ENCODE peak calls at places on chromosomes 12 and 14, in ten cellular contexts. One of them, this sample, is unnamed. For H3K36me3, the result is how much of the 10 kb centered on the place peaks cover.

GRCh38 chr12:130014485-130014807 is 110.6 kb upstream of the TMEM132D start:
- DNase-seq in left lung: no peak
- DNase-seq in neural progenitor cell: peak
- DNase-seq in effector memory CD4-positive, alpha-beta T cell: no peak
- DNase-seq in uterus: no peak
- DNase-seq in IMR-90: no peak
- DNase-seq in heart left ventricle: no peak
- DNase-seq in Karpas-422: no peak
- DNase-seq in astrocyte: no peak
- DNase-seq in osteoblast: no peak
- DNase-seq in this sample: peak

GRCh38 chr14:52876806-52877205 is 74.0 kb downstream of the FERMT2 start:
- DNase-seq in left lung: no peak
- DNase-seq in neural progenitor cell: no peak
- DNase-seq in effector memory CD4-positive, alpha-beta T cell: no peak
- DNase-seq in uterus: no peak
- DNase-seq in IMR-90: no peak
- DNase-seq in heart left ventricle: no peak
- DNase-seq in Karpas-422: no peak
- DNase-seq in astrocyte: peak
- DNase-seq in osteoblast: no peak
- DNase-seq in this sample: no peak

GRCh38 chr12:75954076-75954475 is 77.5 kb downstream of the PHLDA1 start:
- DNase-seq in left lung: no peak
- DNase-seq in neural progenitor cell: no peak
- DNase-seq in effector memory CD4-positive, alpha-beta T cell: no peak
- DNase-seq in uterus: no peak
- DNase-seq in IMR-90: peak
- DNase-seq in heart left ventricle: no peak
- DNase-seq in Karpas-422: no peak
- DNase-seq in astrocyte: peak
- DNase-seq in osteoblast: peak
- DNase-seq in this sample: no peak

GRCh38 chr12:130916251-130916911 is 37.3 kb upstream of the ADGRD1 start:
- DNase-seq in left lung: peak
- DNase-seq in neural progenitor cell: peak
- DNase-seq in effector memory CD4-positive, alpha-beta T cell: no peak
- DNase-seq in uterus: peak
- DNase-seq in IMR-90: peak
- DNase-seq in heart left ventricle: peak
- DNase-seq in Karpas-422: peak
- DNase-seq in astrocyte: no peak
- DNase-seq in osteoblast: peak
- DNase-seq in this sample: peak

GRCh38 chr12:40622246-40622838 is 69.9 kb upstream of the CNTN1 start:
- DNase-seq in left lung: no peak
- DNase-seq in neural progenitor cell: peak
- DNase-seq in effector memory CD4-positive, alpha-beta T cell: no peak
- DNase-seq in uterus: peak
- DNase-seq in IMR-90: peak
- DNase-seq in heart left ventricle: no peak
- DNase-seq in Karpas-422: peak
- DNase-seq in astrocyte: peak
- DNase-seq in osteoblast: peak
- DNase-seq in this sample: peak

GRCh38 chr14:78567343-78567742 is 397.2 kb downstream of the NRXN3 start:
- DNase-seq in left lung: no peak
- DNase-seq in neural progenitor cell: no peak
- DNase-seq in effector memory CD4-positive, alpha-beta T cell: no peak
- DNase-seq in uterus: no peak
- DNase-seq in IMR-90: peak
- DNase-seq in heart left ventricle: no peak
- DNase-seq in Karpas-422: no peak
- DNase-seq in astrocyte: peak
- DNase-seq in osteoblast: peak
- DNase-seq in this sample: no peak

GRCh38 chr12:3218150-3218845 is 141.1 kb downstream of the TSPAN9 start:
- DNase-seq in left lung: peak
- DNase-seq in neural progenitor cell: no peak
- DNase-seq in effector memory CD4-positive, alpha-beta T cell: no peak
- DNase-seq in uterus: peak
- DNase-seq in IMR-90: peak
- DNase-seq in heart left ventricle: peak
- DNase-seq in Karpas-422: no peak
- DNase-seq in astrocyte: peak
- DNase-seq in osteoblast: peak
- DNase-seq in this sample: peak

GRCh38 chr12:105436636-105437035 is 106.1 kb downstream of the C12orf75 start:
- DNase-seq in left lung: no peak
- DNase-seq in neural progenitor cell: peak
- DNase-seq in effector memory CD4-positive, alpha-beta T cell: no peak
- DNase-seq in uterus: no peak
- DNase-seq in IMR-90: no peak
- DNase-seq in heart left ventricle: no peak
- DNase-seq in Karpas-422: no peak
- DNase-seq in astrocyte: no peak
- DNase-seq in osteoblast: no peak
- DNase-seq in this sample: no peak

GRCh38 chr14:33567736-33568124 is 383.1 kb downstream of the EGLN3 start:
- DNase-seq in left lung: no peak
- DNase-seq in neural progenitor cell: no peak
- DNase-seq in effector memory CD4-positive, alpha-beta T cell: no peak
- DNase-seq in uterus: no peak
- DNase-seq in IMR-90: no peak
- DNase-seq in heart left ventricle: no peak
- DNase-seq in Karpas-422: peak
- DNase-seq in astrocyte: peak
- DNase-seq in osteoblast: no peak
- DNase-seq in this sample: no peak

GRCh38 chr12:578743-579449 is 84.3 kb downstream of the NINJ2 start:
- DNase-seq in left lung: no peak
- DNase-seq in neural progenitor cell: no peak
- DNase-seq in effector memory CD4-positive, alpha-beta T cell: no peak
- DNase-seq in uterus: peak
- DNase-seq in IMR-90: no peak
- DNase-seq in heart left ventricle: no peak
- DNase-seq in Karpas-422: no peak
- DNase-seq in astrocyte: peak
- DNase-seq in osteoblast: no peak
- DNase-seq in this sample: peak

GRCh38 chr14:75274899-75275569 is 3.6 kb upstream of the FOS start:
- DNase-seq in left lung: peak
- DNase-seq in neural progenitor cell: no peak
- DNase-seq in effector memory CD4-positive, alpha-beta T cell: peak
- DNase-seq in uterus: no peak
- DNase-seq in IMR-90: peak
- DNase-seq in heart left ventricle: no peak
- DNase-seq in Karpas-422: no peak
- DNase-seq in astrocyte: no peak
- DNase-seq in osteoblast: no peak
- DNase-seq in this sample: no peak

GRCh38 chr14:103073876-103074698 is 9.9 kb upstream of the LBHD2 start:
- DNase-seq in left lung: no peak
- DNase-seq in neural progenitor cell: no peak
- DNase-seq in effector memory CD4-positive, alpha-beta T cell: no peak
- DNase-seq in uterus: no peak
- DNase-seq in IMR-90: no peak
- DNase-seq in heart left ventricle: no peak
- DNase-seq in Karpas-422: no peak
- DNase-seq in astrocyte: no peak
- DNase-seq in osteoblast: no peak
- DNase-seq in this sample: peak

GRCh38 chr14:89227490-89227834 is 189.6 kb downstream of the FOXN3 start:
- DNase-seq in left lung: no peak
- DNase-seq in neural progenitor cell: no peak
- DNase-seq in effector memory CD4-positive, alpha-beta T cell: no peak
- DNase-seq in uterus: no peak
- DNase-seq in IMR-90: no peak
- DNase-seq in heart left ventricle: no peak
- DNase-seq in Karpas-422: no peak
- DNase-seq in astrocyte: peak
- DNase-seq in osteoblast: no peak
- DNase-seq in this sample: no peak

GRCh38 chr12:111812881-111813741 is 28.9 kb upstream of the MAPKAPK5 start:
- DNase-seq in left lung: peak
- DNase-seq in neural progenitor cell: peak
- DNase-seq in effector memory CD4-positive, alpha-beta T cell: peak
- DNase-seq in uterus: peak
- DNase-seq in IMR-90: peak
- DNase-seq in heart left ventricle: peak
- DNase-seq in Karpas-422: peak
- DNase-seq in astrocyte: peak
- DNase-seq in osteoblast: peak
- DNase-seq in this sample: peak

GRCh38 chr14:90753456-90754005 is 62.7 kb downstream of the TTC7B start:
- DNase-seq in left lung: no peak
- DNase-seq in neural progenitor cell: no peak
- DNase-seq in effector memory CD4-positive, alpha-beta T cell: no peak
- DNase-seq in uterus: no peak
- DNase-seq in IMR-90: no peak
- DNase-seq in heart left ventricle: no peak
- DNase-seq in Karpas-422: no peak
- DNase-seq in astrocyte: no peak
- DNase-seq in osteoblast: no peak
- DNase-seq in this sample: no peak

GRCh38 chr14:43449291-43449690 is 1057.8 kb downstream of the FSCB start:
- DNase-seq in left lung: no peak
- DNase-seq in neural progenitor cell: no peak
- DNase-seq in effector memory CD4-positive, alpha-beta T cell: no peak
- DNase-seq in uterus: no peak
- DNase-seq in IMR-90: no peak
- DNase-seq in heart left ventricle: no peak
- DNase-seq in Karpas-422: no peak
- DNase-seq in astrocyte: no peak
- DNase-seq in osteoblast: no peak
- DNase-seq in this sample: no peak

GRCh38 chr12:76863005-76863670 is 15.7 kb downstream of the CSRP2 start:
- DNase-seq in left lung: no peak
- DNase-seq in neural progenitor cell: no peak
- DNase-seq in effector memory CD4-positive, alpha-beta T cell: no peak
- DNase-seq in uterus: no peak
- DNase-seq in IMR-90: peak
- DNase-seq in heart left ventricle: no peak
- DNase-seq in Karpas-422: no peak
- DNase-seq in astrocyte: peak
- DNase-seq in osteoblast: peak
- DNase-seq in this sample: no peak

GRCh38 chr12:3820122-3820521 is 53.1 kb downstream of the PARP11 start:
- DNase-seq in left lung: no peak
- DNase-seq in neural progenitor cell: no peak
- DNase-seq in effector memory CD4-positive, alpha-beta T cell: no peak
- DNase-seq in uterus: no peak
- DNase-seq in IMR-90: peak
- DNase-seq in heart left ventricle: no peak
- DNase-seq in Karpas-422: no peak
- DNase-seq in astrocyte: peak
- DNase-seq in osteoblast: no peak
- DNase-seq in this sample: no peak

GRCh38 chr12:14795028-14795448 is 8.2 kb downstream of the WBP11 start:
- DNase-seq in left lung: no peak
- DNase-seq in neural progenitor cell: no peak
- DNase-seq in effector memory CD4-positive, alpha-beta T cell: no peak
- DNase-seq in uterus: no peak
- DNase-seq in IMR-90: peak
- DNase-seq in heart left ventricle: no peak
- DNase-seq in Karpas-422: no peak
- DNase-seq in astrocyte: no peak
- DNase-seq in osteoblast: no peak
- DNase-seq in this sample: no peak
- H3K36me3 ChIP-seq in left lung: half or more
- H3K36me3 ChIP-seq in neural progenitor cell: under half
- H3K36me3 ChIP-seq in effector memory CD4-positive, alpha-beta T cell: half or more
- H3K36me3 ChIP-seq in uterus: under half
- H3K36me3 ChIP-seq in IMR-90: under half
- H3K36me3 ChIP-seq in heart left ventricle: half or more
- H3K36me3 ChIP-seq in Karpas-422: half or more
- H3K36me3 ChIP-seq in astrocyte: half or more
- H3K36me3 ChIP-seq in osteoblast: half or more
- H3K36me3 ChIP-seq in this sample: under half

GRCh38 chr12:116273813-116274551 is 3.5 kb downstream of the MED13L start:
- DNase-seq in left lung: no peak
- DNase-seq in neural progenitor cell: no peak
- DNase-seq in effector memory CD4-positive, alpha-beta T cell: no peak
- DNase-seq in uterus: no peak
- DNase-seq in IMR-90: no peak
- DNase-seq in heart left ventricle: no peak
- DNase-seq in Karpas-422: no peak
- DNase-seq in astrocyte: no peak
- DNase-seq in osteoblast: no peak
- DNase-seq in this sample: no peak
- H3K4me3 ChIP-seq in left lung: no peak
- H3K4me3 ChIP-seq in neural progenitor cell: peak
- H3K4me3 ChIP-seq in effector memory CD4-positive, alpha-beta T cell: no peak
- H3K4me3 ChIP-seq in uterus: no peak
- H3K4me3 ChIP-seq in IMR-90: no peak
- H3K4me3 ChIP-seq in heart left ventricle: no peak
- H3K4me3 ChIP-seq in Karpas-422: no peak
- H3K4me3 ChIP-seq in astrocyte: no peak
- H3K4me3 ChIP-seq in osteoblast: peak
- H3K4me3 ChIP-seq in this sample: no peak

DNA sequence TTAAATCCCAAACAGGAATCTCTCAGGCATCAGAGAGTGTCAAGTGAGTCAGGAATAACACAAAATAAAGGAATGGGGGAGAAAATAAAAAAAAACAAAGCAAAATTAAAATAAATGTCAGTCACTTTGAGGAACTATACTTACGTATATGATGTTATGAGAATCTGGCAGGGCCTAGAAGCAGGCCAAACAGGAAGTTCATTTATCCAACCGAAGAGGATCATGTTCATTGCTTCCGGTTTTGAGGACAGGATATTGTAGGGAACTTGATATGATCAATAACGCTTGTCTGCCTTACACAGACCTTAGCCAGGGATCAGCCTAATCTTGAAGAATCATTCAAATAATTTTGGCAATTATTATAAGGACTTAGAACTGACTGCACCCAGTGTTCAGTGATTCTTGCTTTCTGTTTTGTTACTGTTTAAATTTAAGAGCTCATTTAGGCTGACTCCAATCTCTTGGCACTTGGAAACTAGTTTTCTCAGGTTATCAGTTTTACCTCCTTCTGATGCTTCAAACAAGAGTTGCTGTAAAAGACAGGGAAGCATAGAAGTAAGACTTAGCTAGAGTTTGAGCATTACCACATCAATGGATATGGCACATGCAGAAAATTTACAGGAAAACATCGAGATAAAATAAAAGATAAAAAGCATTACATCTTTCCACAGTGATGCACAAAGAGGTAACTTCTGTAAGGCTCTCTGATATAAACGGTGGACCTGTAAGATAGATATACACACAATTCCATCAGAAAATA is 53.4 kb downstream of the ZFC3H1 start:
- DNase-seq in left lung: no peak
- DNase-seq in neural progenitor cell: no peak
- DNase-seq in effector memory CD4-positive, alpha-beta T cell: no peak
- DNase-seq in uterus: no peak
- DNase-seq in IMR-90: no peak
- DNase-seq in heart left ventricle: no peak
- DNase-seq in Karpas-422: no peak
- DNase-seq in astrocyte: no peak
- DNase-seq in osteoblast: no peak
- DNase-seq in this sample: no peak
- H3K36me3 ChIP-seq in left lung: half or more
- H3K36me3 ChIP-seq in neural progenitor cell: under half
- H3K36me3 ChIP-seq in effector memory CD4-positive, alpha-beta T cell: half or more
- H3K36me3 ChIP-seq in uterus: under half
- H3K36me3 ChIP-seq in IMR-90: under half
- H3K36me3 ChIP-seq in heart left ventricle: half or more
- H3K36me3 ChIP-seq in Karpas-422: half or more
- H3K36me3 ChIP-seq in astrocyte: half or more
- H3K36me3 ChIP-seq in osteoblast: half or more
- H3K36me3 ChIP-seq in this sample: under half

GRCh38 chr12:56488041-56488955 is at the start of gene GLS2:
- DNase-seq in left lung: peak
- DNase-seq in neural progenitor cell: peak
- DNase-seq in effector memory CD4-positive, alpha-beta T cell: peak
- DNase-seq in uterus: peak
- DNase-seq in IMR-90: peak
- DNase-seq in heart left ventricle: peak
- DNase-seq in Karpas-422: peak
- DNase-seq in astrocyte: peak
- DNase-seq in osteoblast: peak
- DNase-seq in this sample: peak
- H3K4me3 ChIP-seq in left lung: peak
- H3K4me3 ChIP-seq in neural progenitor cell: peak
- H3K4me3 ChIP-seq in effector memory CD4-positive, alpha-beta T cell: peak
- H3K4me3 ChIP-seq in uterus: peak
- H3K4me3 ChIP-seq in IMR-90: peak
- H3K4me3 ChIP-seq in heart left ventricle: peak
- H3K4me3 ChIP-seq in Karpas-422: no peak
- H3K4me3 ChIP-seq in astrocyte: peak
- H3K4me3 ChIP-seq in osteoblast: peak
- H3K4me3 ChIP-seq in this sample: peak